ENCODE peak calls at places on chromosome 16, in nine cellular contexts. One of them, this sample, is unnamed.

GRCh38 chr16:67404740-67405226 is 11.5 kb upstream of the TPPP3 start:
- DNase-seq in body of pancreas: peak
- DNase-seq in fibroblast of the aortic adventitia: no peak
- DNase-seq in brain microvascular endothelial cell: no peak
- DNase-seq in IMR-90: no peak
- DNase-seq in GM23338: no peak
- DNase-seq in mammary epithelial cell: peak
- DNase-seq in Peyer's patch: no peak
- DNase-seq in epithelial cell of esophagus: peak
- DNase-seq in this sample: no peak

GRCh38 chr16:50635505-50636392 is 45.4 kb downstream of the SNX20 start:
- DNase-seq in body of pancreas: no peak
- DNase-seq in fibroblast of the aortic adventitia: no peak
- DNase-seq in brain microvascular endothelial cell: no peak
- DNase-seq in IMR-90: no peak
- DNase-seq in GM23338: peak
- DNase-seq in mammary epithelial cell: no peak
- DNase-seq in Peyer's patch: no peak
- DNase-seq in epithelial cell of esophagus: no peak
- DNase-seq in this sample: no peak

GRCh38 chr16:73080931-73081330 is 33.0 kb upstream of the ZFHX3 start:
- DNase-seq in body of pancreas: no peak
- DNase-seq in fibroblast of the aortic adventitia: no peak
- DNase-seq in brain microvascular endothelial cell: no peak
- DNase-seq in IMR-90: no peak
- DNase-seq in GM23338: no peak
- DNase-seq in mammary epithelial cell: no peak
- DNase-seq in Peyer's patch: no peak
- DNase-seq in epithelial cell of esophagus: no peak
- DNase-seq in this sample: no peak

GRCh38 chr16:56530872-56531271 is 11.0 kb upstream of the BBS2 start:
- DNase-seq in body of pancreas: no peak
- DNase-seq in fibroblast of the aortic adventitia: peak
- DNase-seq in brain microvascular endothelial cell: no peak
- DNase-seq in IMR-90: no peak
- DNase-seq in GM23338: no peak
- DNase-seq in mammary epithelial cell: no peak
- DNase-seq in Peyer's patch: no peak
- DNase-seq in epithelial cell of esophagus: no peak
- DNase-seq in this sample: no peak

GRCh38 chr16:77790964-77791363 is 2.6 kb downstream of the VAT1L start:
- DNase-seq in body of pancreas: no peak
- DNase-seq in fibroblast of the aortic adventitia: no peak
- DNase-seq in brain microvascular endothelial cell: no peak
- DNase-seq in IMR-90: peak
- DNase-seq in GM23338: no peak
- DNase-seq in mammary epithelial cell: no peak
- DNase-seq in Peyer's patch: no peak
- DNase-seq in epithelial cell of esophagus: no peak
- DNase-seq in this sample: no peak

GRCh38 chr16:64950731-64951130 is 171.1 kb downstream of the CDH11 start:
- DNase-seq in body of pancreas: no peak
- DNase-seq in fibroblast of the aortic adventitia: no peak
- DNase-seq in brain microvascular endothelial cell: no peak
- DNase-seq in IMR-90: no peak
- DNase-seq in GM23338: no peak
- DNase-seq in mammary epithelial cell: no peak
- DNase-seq in Peyer's patch: no peak
- DNase-seq in epithelial cell of esophagus: no peak
- DNase-seq in this sample: no peak

GRCh38 chr16:46658925-46659324 is 30.1 kb downstream of the VPS35 start:
- DNase-seq in body of pancreas: no peak
- DNase-seq in fibroblast of the aortic adventitia: no peak
- DNase-seq in brain microvascular endothelial cell: no peak
- DNase-seq in IMR-90: no peak
- DNase-seq in GM23338: no peak
- DNase-seq in mammary epithelial cell: no peak
- DNase-seq in Peyer's patch: peak
- DNase-seq in epithelial cell of esophagus: no peak
- DNase-seq in this sample: no peak

GRCh38 chr16:15507299-15507958 is 73.0 kb downstream of the BMERB1 start:
- DNase-seq in body of pancreas: no peak
- DNase-seq in fibroblast of the aortic adventitia: peak
- DNase-seq in brain microvascular endothelial cell: peak
- DNase-seq in IMR-90: peak
- DNase-seq in GM23338: no peak
- DNase-seq in mammary epithelial cell: peak
- DNase-seq in Peyer's patch: no peak
- DNase-seq in epithelial cell of esophagus: peak
- DNase-seq in this sample: no peak

GRCh38 chr16:85800321-85800669 is 800 bp downstream of the COX4I1 start:
- DNase-seq in body of pancreas: no peak
- DNase-seq in fibroblast of the aortic adventitia: peak
- DNase-seq in brain microvascular endothelial cell: no peak
- DNase-seq in IMR-90: no peak
- DNase-seq in GM23338: peak
- DNase-seq in mammary epithelial cell: no peak
- DNase-seq in Peyer's patch: no peak
- DNase-seq in epithelial cell of esophagus: peak
- DNase-seq in this sample: no peak

GRCh38 chr16:528111-529011 is 849 bp downstream of the CAPN15 start:
- DNase-seq in body of pancreas: peak
- DNase-seq in fibroblast of the aortic adventitia: peak
- DNase-seq in brain microvascular endothelial cell: no peak
- DNase-seq in IMR-90: peak
- DNase-seq in GM23338: peak
- DNase-seq in mammary epithelial cell: peak
- DNase-seq in Peyer's patch: peak
- DNase-seq in epithelial cell of esophagus: peak
- DNase-seq in this sample: peak

GRCh38 chr16:529012-529575 is 1.6 kb downstream of the CAPN15 start:
- DNase-seq in body of pancreas: peak
- DNase-seq in fibroblast of the aortic adventitia: no peak
- DNase-seq in brain microvascular endothelial cell: no peak
- DNase-seq in IMR-90: no peak
- DNase-seq in GM23338: no peak
- DNase-seq in mammary epithelial cell: no peak
- DNase-seq in Peyer's patch: peak
- DNase-seq in epithelial cell of esophagus: no peak
- DNase-seq in this sample: no peak

GRCh38 chr16:525520-526180 is 1.9 kb upstream of the CAPN15 start:
- DNase-seq in body of pancreas: peak
- DNase-seq in fibroblast of the aortic adventitia: peak
- DNase-seq in brain microvascular endothelial cell: peak
- DNase-seq in IMR-90: peak
- DNase-seq in GM23338: no peak
- DNase-seq in mammary epithelial cell: peak
- DNase-seq in Peyer's patch: no peak
- DNase-seq in epithelial cell of esophagus: peak
- DNase-seq in this sample: peak

GRCh38 chr16:526181-527014 is 1.1 kb upstream of the CAPN15 start:
- DNase-seq in body of pancreas: peak
- DNase-seq in fibroblast of the aortic adventitia: peak
- DNase-seq in brain microvascular endothelial cell: no peak
- DNase-seq in IMR-90: peak
- DNase-seq in GM23338: peak
- DNase-seq in mammary epithelial cell: peak
- DNase-seq in Peyer's patch: no peak
- DNase-seq in epithelial cell of esophagus: peak
- DNase-seq in this sample: peak

DNA sequence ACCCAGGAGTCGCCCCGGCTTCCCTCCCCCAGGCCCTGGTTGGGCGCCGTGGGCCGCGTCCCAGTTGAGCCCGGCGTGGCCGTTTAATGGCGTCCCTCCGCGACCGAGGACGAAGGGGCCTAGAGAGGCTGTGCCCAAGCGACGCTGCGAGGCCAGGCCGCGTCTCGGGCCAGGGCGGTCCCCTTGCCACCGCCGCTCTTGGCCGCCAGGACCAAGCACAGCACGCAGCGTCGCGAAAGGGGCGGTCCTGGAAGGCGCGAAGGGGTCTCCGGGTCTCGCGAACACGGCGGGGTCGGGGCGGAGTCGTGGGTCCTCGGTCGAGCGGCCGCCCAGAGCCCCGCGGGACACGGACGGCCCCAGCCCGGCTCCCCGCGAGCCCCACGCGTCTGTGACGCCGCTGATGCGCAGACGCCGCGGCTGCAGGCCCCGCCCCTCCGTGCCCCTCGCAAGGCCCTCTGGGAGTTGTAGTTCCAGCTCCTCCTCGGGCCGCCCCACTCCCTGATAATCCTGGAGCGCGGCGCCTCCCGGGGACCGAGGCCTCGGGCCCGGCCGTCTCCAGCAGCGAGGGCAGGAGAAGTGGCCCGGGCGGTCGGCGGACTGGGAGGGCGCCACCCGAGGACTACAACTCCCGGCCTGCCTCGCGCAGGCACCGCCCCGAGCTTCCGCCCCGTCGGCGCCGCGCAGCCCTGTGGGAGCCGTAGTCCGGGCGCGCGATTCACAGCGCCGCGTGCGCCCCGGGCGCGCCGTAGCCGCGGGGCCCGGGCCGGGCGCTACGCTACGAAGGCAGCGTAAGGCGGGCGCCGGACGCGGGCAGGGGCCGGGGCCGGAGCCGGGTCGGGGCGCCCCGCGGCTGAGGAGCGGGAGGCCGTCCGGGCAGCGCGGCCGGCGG is at the start of gene CAPN15:
- DNase-seq in body of pancreas: peak
- DNase-seq in fibroblast of the aortic adventitia: peak
- DNase-seq in brain microvascular endothelial cell: peak
- DNase-seq in IMR-90: peak
- DNase-seq in GM23338: peak
- DNase-seq in mammary epithelial cell: peak
- DNase-seq in Peyer's patch: peak
- DNase-seq in epithelial cell of esophagus: peak
- DNase-seq in this sample: peak
- TF ChIP-seq CTCF in body of pancreas: peak
- TF ChIP-seq CTCF in fibroblast of the aortic adventitia: peak
- TF ChIP-seq CTCF in brain microvascular endothelial cell: no peak
- TF ChIP-seq CTCF in IMR-90: no peak
- TF ChIP-seq CTCF in GM23338: no peak
- TF ChIP-seq CTCF in mammary epithelial cell: peak
- TF ChIP-seq CTCF in Peyer's patch: peak
- TF ChIP-seq CTCF in epithelial cell of esophagus: no peak
- TF ChIP-seq CTCF in this sample: peak

GRCh38 chr16:4514606-4515005 is 24.0 kb downstream of the CDIP1 start:
- DNase-seq in body of pancreas: no peak
- DNase-seq in fibroblast of the aortic adventitia: no peak
- DNase-seq in brain microvascular endothelial cell: no peak
- DNase-seq in IMR-90: no peak
- DNase-seq in GM23338: no peak
- DNase-seq in mammary epithelial cell: no peak
- DNase-seq in Peyer's patch: no peak
- DNase-seq in epithelial cell of esophagus: no peak
- DNase-seq in this sample: no peak
- H3K4me3 ChIP-seq in body of pancreas: no peak
- H3K4me3 ChIP-seq in fibroblast of the aortic adventitia: no peak
- H3K4me3 ChIP-seq in brain microvascular endothelial cell: no peak
- H3K4me3 ChIP-seq in IMR-90: no peak
- H3K4me3 ChIP-seq in GM23338: no peak
- H3K4me3 ChIP-seq in mammary epithelial cell: no peak
- H3K4me3 ChIP-seq in Peyer's patch: no peak
- H3K4me3 ChIP-seq in epithelial cell of esophagus: no peak
- H3K4me3 ChIP-seq in this sample: no peak

DNA sequence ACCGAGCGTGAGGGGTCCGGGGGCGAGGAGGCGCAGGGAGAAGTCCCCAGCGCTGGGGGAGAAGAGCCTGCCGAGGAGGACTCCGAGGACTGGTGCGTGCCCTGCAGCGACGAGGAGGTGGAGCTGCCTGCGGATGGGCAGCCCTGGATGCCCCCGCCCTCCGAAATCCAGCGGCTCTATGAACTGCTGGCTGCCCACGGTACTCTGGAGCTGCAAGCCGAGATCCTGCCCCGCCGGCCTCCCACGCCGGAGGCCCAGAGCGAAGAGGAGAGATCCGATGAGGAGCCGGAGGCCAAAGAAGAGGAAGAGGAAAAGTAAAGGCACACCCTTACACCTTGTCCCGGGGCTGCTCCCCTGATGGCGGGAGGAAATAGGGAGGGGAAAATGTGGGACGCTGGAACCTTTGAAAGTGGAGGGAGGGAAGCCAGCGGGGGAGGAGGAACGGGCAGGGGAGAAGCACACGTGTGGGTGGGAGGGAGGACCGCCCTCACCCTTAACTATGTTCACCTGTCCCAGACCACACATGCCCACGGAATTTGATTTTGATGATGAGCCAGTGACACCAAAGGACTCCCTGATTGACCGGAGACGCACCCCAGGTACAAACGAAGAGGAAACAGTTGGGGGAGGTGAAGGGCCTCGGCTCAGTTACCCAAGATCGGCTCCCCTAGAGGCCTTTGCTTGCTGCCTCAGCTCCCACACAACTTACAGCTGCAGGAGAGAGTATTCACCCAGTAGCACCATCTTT is 916 bp downstream of the PAGR1 start:
- DNase-seq in body of pancreas: peak
- DNase-seq in fibroblast of the aortic adventitia: peak
- DNase-seq in brain microvascular endothelial cell: peak
- DNase-seq in IMR-90: peak
- DNase-seq in GM23338: peak
- DNase-seq in mammary epithelial cell: peak
- DNase-seq in Peyer's patch: peak
- DNase-seq in epithelial cell of esophagus: peak
- DNase-seq in this sample: no peak
- TF ChIP-seq CTCF in body of pancreas: no peak
- TF ChIP-seq CTCF in fibroblast of the aortic adventitia: peak
- TF ChIP-seq CTCF in brain microvascular endothelial cell: peak
- TF ChIP-seq CTCF in IMR-90: no peak
- TF ChIP-seq CTCF in GM23338: peak
- TF ChIP-seq CTCF in mammary epithelial cell: peak
- TF ChIP-seq CTCF in Peyer's patch: peak
- TF ChIP-seq CTCF in epithelial cell of esophagus: no peak
- TF ChIP-seq CTCF in this sample: peak

GRCh38 chr16:1906052-1906845 is 12.0 kb downstream of the HS3ST6 start:
- DNase-seq in body of pancreas: no peak
- DNase-seq in fibroblast of the aortic adventitia: no peak
- DNase-seq in brain microvascular endothelial cell: no peak
- DNase-seq in IMR-90: no peak
- DNase-seq in GM23338: no peak
- DNase-seq in mammary epithelial cell: no peak
- DNase-seq in Peyer's patch: no peak
- DNase-seq in epithelial cell of esophagus: no peak
- DNase-seq in this sample: no peak

GRCh38 chr16:1908081-1908633 is 10.1 kb downstream of the HS3ST6 start:
- DNase-seq in body of pancreas: no peak
- DNase-seq in fibroblast of the aortic adventitia: no peak
- DNase-seq in brain microvascular endothelial cell: no peak
- DNase-seq in IMR-90: no peak
- DNase-seq in GM23338: no peak
- DNase-seq in mammary epithelial cell: no peak
- DNase-seq in Peyer's patch: no peak
- DNase-seq in epithelial cell of esophagus: no peak
- DNase-seq in this sample: no peak

GRCh38 chr16:1908983-1909382 is 9.2 kb downstream of the HS3ST6 start:
- DNase-seq in body of pancreas: no peak
- DNase-seq in fibroblast of the aortic adventitia: no peak
- DNase-seq in brain microvascular endothelial cell: no peak
- DNase-seq in IMR-90: no peak
- DNase-seq in GM23338: no peak
- DNase-seq in mammary epithelial cell: no peak
- DNase-seq in Peyer's patch: no peak
- DNase-seq in epithelial cell of esophagus: no peak
- DNase-seq in this sample: no peak

GRCh38 chr16:1906846-1907165 is 11.4 kb downstream of the HS3ST6 start:
- DNase-seq in body of pancreas: no peak
- DNase-seq in fibroblast of the aortic adventitia: no peak
- DNase-seq in brain microvascular endothelial cell: no peak
- DNase-seq in IMR-90: no peak
- DNase-seq in GM23338: no peak
- DNase-seq in mammary epithelial cell: no peak
- DNase-seq in Peyer's patch: no peak
- DNase-seq in epithelial cell of esophagus: no peak
- DNase-seq in this sample: no peak

GRCh38 chr16:1907226-1907849 is 10.9 kb downstream of the HS3ST6 start:
- DNase-seq in body of pancreas: no peak
- DNase-seq in fibroblast of the aortic adventitia: no peak
- DNase-seq in brain microvascular endothelial cell: no peak
- DNase-seq in IMR-90: no peak
- DNase-seq in GM23338: no peak
- DNase-seq in mammary epithelial cell: no peak
- DNase-seq in Peyer's patch: no peak
- DNase-seq in epithelial cell of esophagus: no peak
- DNase-seq in this sample: no peak
- H3K4me3 ChIP-seq in body of pancreas: no peak
- H3K4me3 ChIP-seq in fibroblast of the aortic adventitia: no peak
- H3K4me3 ChIP-seq in brain microvascular endothelial cell: no peak
- H3K4me3 ChIP-seq in IMR-90: no peak
- H3K4me3 ChIP-seq in GM23338: no peak
- H3K4me3 ChIP-seq in mammary epithelial cell: no peak
- H3K4me3 ChIP-seq in Peyer's patch: no peak
- H3K4me3 ChIP-seq in epithelial cell of esophagus: no peak
- H3K4me3 ChIP-seq in this sample: no peak